ENCODE peak calls at places on chromosomes 2 and 18, in five cellular contexts. K is Kasumi-1; Q is astrocyte of the spinal cord; L is mammary epithelial cell; N is stimulated activated CD4-positive, alpha-beta T cell treated with anti-CD3 and anti-CD28 coated beads, TNF-alpha, amount 100 ng/mL, for 1 hour. F is an unnamed sample.

GRCh38 chr2:20450201-20451108 is 3.6 kb downstream of the RHOB start:
- DNase-seq in K (no peak), Q (peak; percentile 84), L (no peak), N (no peak), F (peak; percentile 83)

GRCh38 chr2:85655961-85656403 is 12.0 kb downstream of the SFTPB start:
- DNase-seq in K (no peak), Q (peak; percentile 66), L (no peak), N (no peak), F (no peak)

GRCh38 chr2:216838146-216838545 is 21.7 kb downstream of the TNP1 start:
- DNase-seq in K (no peak), Q (peak; percentile 70), L (no peak), N (no peak), F (peak; percentile 62)

GRCh38 chr2:29361255-29361654 is 246.0 kb downstream of the CLIP4 start:
- DNase-seq in K (no peak), Q (peak; percentile 1), L (no peak), N (no peak), F (peak; percentile 31)

GRCh38 chr2:15959331-15960153 is 19.2 kb downstream of the MYCN start:
- DNase-seq in K (no peak), Q (no peak), L (no peak), N (no peak), F (no peak)

GRCh38 chr2:201237486-201238241 is 22.7 kb upstream of the CASP8 start:
- DNase-seq in K (peak; percentile 31), Q (no peak), L (no peak), N (no peak), F (no peak)

GRCh38 chr2:195861821-195862220 is 204.8 kb downstream of the SLC39A10 start:
- DNase-seq in K (no peak), Q (no peak), L (no peak), N (no peak), F (no peak)

GRCh38 chr2:50575232-50575631 is 456.7 kb downstream of the NRXN1 start:
- DNase-seq in K (no peak), Q (no peak), L (no peak), N (no peak), F (no peak)

GRCh38 chr18:63951302-63951705 is 2.2 kb downstream of the HMSD start:
- DNase-seq in K (peak; percentile 34), Q (peak; percentile 59), L (peak; percentile 19), N (no peak), F (peak; percentile 80)

GRCh38 chr2:215931256-215931903 is 82.0 kb downstream of the MREG start:
- DNase-seq in K (peak; percentile 42), Q (peak; percentile 85), L (peak; percentile 57), N (no peak), F (peak; percentile 92)

GRCh38 chr2:46615555-46616487 is 136.5 kb downstream of the TMEM247 start:
- DNase-seq in K (peak; percentile 63), Q (peak; percentile 20), L (no peak), N (no peak), F (peak; percentile 24)

GRCh38 chr2:196233033-196233807 is 61.8 kb upstream of the STK17B start:
- DNase-seq in K (no peak), Q (peak; percentile 92), L (peak; percentile 95), N (no peak), F (peak; percentile 81)

GRCh38 chr18:44693030-44693784 is 12.5 kb downstream of the SETBP1 start:
- DNase-seq in K (no peak), Q (peak; percentile 33), L (peak; percentile 93), N (no peak), F (no peak)

GRCh38 chr2:241417626-241418025 is 61.5 kb downstream of the FARP2 start:
- DNase-seq in K (no peak), Q (no peak), L (no peak), N (no peak), F (no peak)

GRCh38 chr2:197191948-197192338 is 118.6 kb downstream of the ANKRD44 start:
- DNase-seq in K (no peak), Q (no peak), L (no peak), N (peak; percentile 18), F (no peak)

GRCh38 chr2:134360750-134361487 is 107.0 kb downstream of the MGAT5 start:
- DNase-seq in K (no peak), Q (no peak), L (no peak), N (no peak), F (no peak)

GRCh38 chr18:52652451-52652850 is 312.5 kb downstream of the DCC start:
- DNase-seq in K (no peak), Q (no peak), L (no peak), N (no peak), F (no peak)

GRCh38 chr18:40159141-40160017 is 1795.7 kb upstream of the PIK3C3 start:
- DNase-seq in K (peak; percentile 82), Q (peak; percentile 61), L (peak; percentile 34), N (no peak), F (peak; percentile 83)

GRCh38 chr2:55888941-55889340 is 34.6 kb downstream of the EFEMP1 start:
- DNase-seq in K (no peak), Q (peak; percentile 43), L (no peak), N (no peak), F (no peak)

GRCh38 chr2:37858197-37858711 is 66.8 kb upstream of the RMDN2 start:
- DNase-seq in K (no peak), Q (peak; percentile 63), L (no peak), N (no peak), F (peak; percentile 65)

GRCh38 chr2:6760132-6760531 is 105.6 kb downstream of the CMPK2 start:
- DNase-seq in K (no peak), Q (no peak), L (no peak), N (no peak), F (no peak)

GRCh38 chr2:204260906-204261305 is 284.4 kb upstream of the PARD3B start:
- DNase-seq in K (no peak), Q (no peak), L (no peak), N (no peak), F (no peak)

GRCh38 chr2:238009563-238009962 is 42.7 kb downstream of the UBE2F start:
- DNase-seq in K (peak; percentile 9), Q (no peak), L (no peak), N (no peak), F (no peak)

GRCh38 chr18:35756506-35757117 is 175.1 kb downstream of the GALNT1 start:
- DNase-seq in K (peak; percentile 67), Q (peak; percentile 66), L (peak; percentile 47), N (peak; percentile 16), F (peak; percentile 76)

GRCh38 chr2:70668432-70668831 is 99.6 kb downstream of the ADD2 start:
- DNase-seq in K (no peak), Q (no peak), L (no peak), N (no peak), F (no peak)

GRCh38 chr18:31555971-31556747 is 35.5 kb upstream of the TTR start:
- DNase-seq in K (peak; percentile 83), Q (peak; percentile 80), L (peak; percentile 51), N (no peak), F (peak; percentile 88)

GRCh38 chr2:99488999-99489757 is 639 bp downstream of the REV1 start:
- DNase-seq in K (peak; percentile 44), Q (peak; percentile 37), L (peak; percentile 43), N (no peak), F (peak; percentile 50)

GRCh38 chr18:8948471-8949149 is 153.9 kb upstream of the NDUFV2 start:
- DNase-seq in K (no peak), Q (peak; percentile 84), L (peak; percentile 88), N (no peak), F (peak; percentile 79)

F was measured in choroid plexus epithelial cell.